ENCODE peak calls at places on chromosomes 5 and 9, in eight cellular contexts. D is cardiac muscle cell; M is testis; P is ACHN; F is NCI-H1694 treated with DMSO at 0.1 percent for 48 hours; B is lower lobe of right lung; Z is thyroid gland; V is activated naive CD8-positive, alpha-beta T cell treated with anti-CD3 and anti-CD28 coated beads for 36 hours. A is an unnamed sample.

GRCh38 chr5:60010328-60010727 is 116.8 kb upstream of the PDE4D start:
- DNase-seq in D (no peak), M (no peak), P (no peak), F (no peak), B (no peak), Z (no peak), V (no peak), A (no peak)

GRCh38 chr9:97740848-97741821 is 44.0 kb upstream of the XPA start:
- DNase-seq in D (peak), M (peak), P (no peak), F (no peak), B (peak), Z (peak), V (peak), A (peak)

GRCh38 chr9:10875752-10876151 is 262.9 kb upstream of the PTPRD start:
- DNase-seq in D (no peak), M (no peak), P (peak), F (no peak), B (no peak), Z (no peak), V (no peak), A (no peak)

GRCh38 chr9:78354324-78354973 is 57.5 kb downstream of the PSAT1 start:
- DNase-seq in D (no peak), M (no peak), P (no peak), F (no peak), B (no peak), Z (no peak), V (no peak), A (no peak)

GRCh38 chr5:81232449-81233079 is 558 bp upstream of the CKMT2 start:
- DNase-seq in D (peak), M (peak), P (no peak), F (no peak), B (no peak), Z (peak), V (no peak), A (no peak)

GRCh38 chr9:112809351-112809848 is 58.8 kb downstream of the SNX30 start:
- DNase-seq in D (no peak), M (no peak), P (no peak), F (no peak), B (no peak), Z (peak), V (no peak), A (no peak)

GRCh38 chr5:74375271-74375670 is 265.3 kb downstream of the ENC1 start:
- DNase-seq in D (no peak), M (no peak), P (no peak), F (no peak), B (no peak), Z (no peak), V (no peak), A (no peak)

GRCh38 chr5:142013734-142014495 is 1.1 kb upstream of the GNPDA1 start:
- DNase-seq in D (no peak), M (peak), P (peak), F (no peak), B (no peak), Z (peak), V (peak), A (peak)

GRCh38 chr5:119312403-119312802 is 43.4 kb upstream of the TNFAIP8 start:
- DNase-seq in D (no peak), M (no peak), P (no peak), F (no peak), B (no peak), Z (no peak), V (no peak), A (no peak)

GRCh38 chr5:112787261-112787660 is 49.6 kb downstream of the APC start:
- DNase-seq in D (no peak), M (no peak), P (no peak), F (no peak), B (no peak), Z (no peak), V (no peak), A (no peak)

GRCh38 chr5:56139978-56140562 is 93.1 kb downstream of the ANKRD55 start:
- DNase-seq in D (no peak), M (no peak), P (no peak), F (no peak), B (no peak), Z (no peak), V (no peak), A (no peak)

GRCh38 chr5:150073086-150073625 is 13.2 kb downstream of the CSF1R start:
- DNase-seq in D (no peak), M (no peak), P (no peak), F (no peak), B (no peak), Z (no peak), V (no peak), A (no peak)

GRCh38 chr5:10856071-10856470 is 95.0 kb upstream of the DAP start:
- DNase-seq in D (no peak), M (no peak), P (no peak), F (no peak), B (no peak), Z (no peak), V (no peak), A (no peak)

GRCh38 chr5:179623906-179624741 is 653 bp upstream of the HNRNPH1 start:
- DNase-seq in D (no peak), M (peak), P (peak), F (no peak), B (peak), Z (no peak), V (peak), A (no peak)

A was measured in BE2C.